ENCODE peak calls at places on chromosomes 6 and 20, in four cellular contexts. B is HCT116, G is right lobe of liver, L is Peyer's patch. T is an unnamed sample.

GRCh38 chr6:16446241-16446640 is 207.9 kb downstream of the GMPR start:
- DNase-seq in G (no peak), L (no peak), B (no peak), T (no peak)

GRCh38 chr20:58224097-58224496 is 4.4 kb downstream of the ANKRD60 start:
- DNase-seq in L (no peak), B (no peak), G (no peak), T (no peak)

GRCh38 chr6:17820055-17820454 is 113.3 kb upstream of the NUP153 start:
- DNase-seq in L (no peak), G (no peak), B (no peak), T (peak)

GRCh38 chr6:85132091-85132490 is 317.8 kb upstream of the NT5E start:
- DNase-seq in G (no peak), L (no peak), B (no peak), T (no peak)

GRCh38 chr20:51036827-51037229 is 13.9 kb upstream of the KCNG1 start:
- DNase-seq in L (no peak), B (peak), G (no peak), T (no peak)

GRCh38 chr6:155324172-155324571 is 9.9 kb upstream of the TFB1M start:
- DNase-seq in L (no peak), G (no peak), B (no peak), T (no peak)

GRCh38 chr20:14919473-14920157 is 582.2 kb upstream of the FLRT3 start:
- DNase-seq in L (no peak), B (peak), G (no peak), T (no peak)

GRCh38 chr6:105882071-105882803 is 203.9 kb upstream of the PRDM1 start:
- DNase-seq in B (no peak), G (no peak), L (no peak), T (no peak)

GRCh38 chr6:53528107-53528506 is 16.8 kb downstream of the GCLC start:
- DNase-seq in G (no peak), L (no peak), B (no peak), T (no peak)

GRCh38 chr6:168418151-168418551 is 22.8 kb upstream of the SMOC2 start:
- DNase-seq in B (no peak), L (no peak), G (no peak), T (no peak)

GRCh38 chr6:144063246-144063743 is 32.1 kb downstream of the SF3B5 start:
- DNase-seq in G (no peak), L (peak), B (no peak), T (peak)

GRCh38 chr6:2793491-2794151 is 28.4 kb downstream of the WRNIP1 start:
- DNase-seq in L (no peak), B (no peak), G (no peak), T (peak)

GRCh38 chr6:30480536-30481156 is 8.7 kb upstream of the HLA-E start:
- DNase-seq in B (no peak), G (no peak), L (no peak), T (no peak)

GRCh38 chr6:100078509-100078908 is 84.5 kb upstream of the MCHR2 start:
- DNase-seq in L (no peak), G (no peak), B (peak), T (peak)

GRCh38 chr6:3529721-3530120 is 72.9 kb upstream of the SLC22A23 start:
- DNase-seq in G (no peak), L (no peak), B (no peak), T (no peak)

GRCh38 chr20:63406617-63407245 is 45.6 kb upstream of the CHRNA4 start:
- DNase-seq in G (no peak), L (no peak), B (no peak), T (no peak)

GRCh38 chr6:140537834-140538680 is 1163.6 kb upstream of the CITED2 start:
- DNase-seq in B (no peak), G (no peak), L (no peak), T (no peak)

GRCh38 chr6:87909849-87910248 is 137.8 kb upstream of the SPACA1 start:
- DNase-seq in L (no peak), B (no peak), G (no peak), T (no peak)

GRCh38 chr6:30814137-30815084 is 69.9 kb upstream of the DDR1 start:
- DNase-seq in G (no peak), B (peak), L (no peak), T (peak)

GRCh38 chr6:38436726-38437465 is 202.8 kb downstream of the BTBD9 start:
- DNase-seq in G (no peak), L (no peak), B (peak), T (no peak)

GRCh38 chr6:74946961-74947360 is 258.9 kb downstream of the COL12A1 start:
- DNase-seq in B (peak), L (no peak), G (no peak), T (no peak)

GRCh38 chr6:3317741-3318211 is 59.0 kb downstream of the PSMG4 start:
- DNase-seq in B (no peak), G (no peak), L (no peak), T (no peak)

GRCh38 chr20:34269996-34270627 is 28.9 kb downstream of the ASIP start:
- DNase-seq in G (no peak), L (no peak), B (no peak), T (no peak)

GRCh38 chr6:1815827-1816452 is 206.2 kb downstream of the FOXC1 start:
- DNase-seq in B (no peak), G (no peak), L (no peak), T (no peak)

GRCh38 chr6:161436106-161436876 is 162.4 kb upstream of the AGPAT4 start:
- DNase-seq in L (no peak), B (no peak), G (no peak), T (no peak)

GRCh38 chr6:70411948-70412796 is 1.1 kb upstream of the FAM135A start:
- DNase-seq in L (no peak), G (no peak), B (no peak), T (no peak)

GRCh38 chr20:1820137-1821074 is 74.8 kb upstream of the SIRPA start:
- DNase-seq in B (no peak), L (no peak), G (no peak), T (no peak)

GRCh38 chr20:1817577-1818211 is 77.5 kb upstream of the SIRPA start:
- DNase-seq in B (no peak), G (peak), L (no peak), T (no peak)

GRCh38 chr20:1818895-1819294 is 76.3 kb upstream of the SIRPA start:
- DNase-seq in G (peak), B (no peak), L (no peak), T (no peak)

GRCh38 chr20:1818247-1818840 is 76.9 kb upstream of the SIRPA start:
- DNase-seq in G (no peak), B (no peak), L (no peak), T (no peak)

DNA sequence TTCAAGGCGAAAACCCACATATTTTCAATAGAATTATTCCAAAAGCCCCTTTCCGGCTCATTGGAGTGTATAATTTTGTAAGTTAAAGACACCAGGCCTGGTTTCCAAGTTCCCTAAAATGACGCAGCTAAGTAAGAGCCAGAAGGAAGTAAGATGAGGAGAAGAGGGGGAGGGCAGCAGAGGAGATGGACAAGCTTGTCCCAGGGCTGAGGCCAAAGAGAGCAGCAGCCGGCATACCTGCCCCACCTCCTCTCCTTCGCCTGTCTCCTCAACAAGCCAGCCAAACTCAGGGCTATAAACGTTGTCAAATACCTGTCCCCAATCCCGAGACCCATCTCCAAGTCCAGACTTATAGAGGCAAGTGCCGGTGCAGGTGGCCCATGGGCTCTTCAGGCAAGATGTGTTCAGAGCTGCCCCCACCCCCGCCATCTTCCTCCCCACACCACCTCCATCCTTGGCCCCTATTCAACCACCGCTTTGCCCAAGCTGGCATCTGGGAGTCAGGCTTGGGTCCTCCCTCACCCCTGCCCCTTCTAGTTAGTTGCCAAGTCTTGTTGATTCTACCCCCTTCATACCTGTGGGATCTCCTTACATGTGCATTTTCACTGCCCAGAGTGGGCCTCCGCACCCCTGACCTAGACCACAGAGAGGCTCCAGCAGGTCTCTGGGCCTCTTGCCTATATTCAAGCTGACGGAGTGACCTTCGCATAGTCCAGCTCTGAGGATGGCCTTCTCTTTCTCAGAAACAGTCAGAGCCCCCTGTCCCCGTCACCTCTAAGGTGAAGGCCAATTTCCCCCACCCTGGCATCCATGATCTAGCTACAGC is 75.7 kb upstream of the SIRPA start:
- DNase-seq in L (no peak), G (no peak), B (no peak), T (no peak)
- TF ChIP-seq POLR2A in L (no peak), G (no peak), B (no peak), T (no peak)

GRCh38 chr20:47237715-47238114 is 118.8 kb downstream of the ZMYND8 start:
- DNase-seq in G (no peak), L (no peak), B (no peak), T (no peak)

GRCh38 chr20:47233333-47234188 is 122.9 kb downstream of the ZMYND8 start:
- DNase-seq in L (no peak), B (no peak), G (no peak), T (no peak)

GRCh38 chr20:47235111-47235510 is 121.4 kb downstream of the ZMYND8 start:
- DNase-seq in G (no peak), B (no peak), L (no peak), T (no peak)

GRCh38 chr20:47236639-47236900 is 119.9 kb downstream of the ZMYND8 start:
- DNase-seq in L (no peak), G (no peak), B (no peak), T (no peak)

DNA sequence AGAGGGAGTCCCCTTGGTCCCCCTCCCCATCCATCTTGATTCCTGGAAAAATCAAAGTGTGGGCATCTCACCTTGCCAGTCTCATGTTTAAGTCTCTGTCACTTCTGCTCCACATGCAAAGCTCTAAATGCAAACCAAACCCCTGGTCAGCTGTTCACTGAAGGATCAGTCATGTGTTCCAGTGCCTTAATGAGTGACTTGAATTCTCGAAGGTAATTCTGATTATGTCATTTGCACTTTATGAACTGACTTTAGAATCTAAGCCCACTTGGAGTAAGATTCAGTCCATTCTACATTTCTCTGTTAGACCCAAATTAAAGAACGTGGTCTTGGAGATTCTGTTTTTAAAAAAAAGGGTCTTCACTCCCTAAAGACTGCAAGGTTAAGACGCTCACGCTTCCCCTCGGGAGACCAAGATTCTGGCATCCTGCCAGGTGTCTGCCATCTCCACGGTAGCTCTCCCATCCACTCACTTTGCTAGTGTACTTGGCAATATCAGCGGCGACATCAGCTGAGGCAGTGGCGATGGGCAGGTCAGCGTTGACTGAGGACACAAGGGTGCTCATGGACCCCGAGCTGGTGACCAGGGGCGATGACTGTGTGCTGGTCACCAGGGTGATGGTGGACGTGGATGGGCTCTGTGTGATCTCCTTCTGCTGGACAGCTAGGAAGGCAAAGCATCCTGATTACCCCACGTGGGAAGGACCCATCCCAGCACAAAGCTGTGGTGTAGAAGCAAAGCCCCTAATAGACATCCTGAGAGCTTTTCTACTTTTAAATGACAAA is 120.5 kb downstream of the ZMYND8 start:
- DNase-seq in L (no peak), B (no peak), G (no peak), T (no peak)
- TF ChIP-seq POLR2A in L (no peak), B (no peak), G (no peak), T (no peak)

GRCh38 chr20:36462440-36463211 is 78.7 kb upstream of the MYL9 start:
- DNase-seq in G (no peak), B (no peak), L (peak), T (no peak)
- TF ChIP-seq POLR2A in G (peak), B (no peak), L (no peak), T (no peak)

DNA sequence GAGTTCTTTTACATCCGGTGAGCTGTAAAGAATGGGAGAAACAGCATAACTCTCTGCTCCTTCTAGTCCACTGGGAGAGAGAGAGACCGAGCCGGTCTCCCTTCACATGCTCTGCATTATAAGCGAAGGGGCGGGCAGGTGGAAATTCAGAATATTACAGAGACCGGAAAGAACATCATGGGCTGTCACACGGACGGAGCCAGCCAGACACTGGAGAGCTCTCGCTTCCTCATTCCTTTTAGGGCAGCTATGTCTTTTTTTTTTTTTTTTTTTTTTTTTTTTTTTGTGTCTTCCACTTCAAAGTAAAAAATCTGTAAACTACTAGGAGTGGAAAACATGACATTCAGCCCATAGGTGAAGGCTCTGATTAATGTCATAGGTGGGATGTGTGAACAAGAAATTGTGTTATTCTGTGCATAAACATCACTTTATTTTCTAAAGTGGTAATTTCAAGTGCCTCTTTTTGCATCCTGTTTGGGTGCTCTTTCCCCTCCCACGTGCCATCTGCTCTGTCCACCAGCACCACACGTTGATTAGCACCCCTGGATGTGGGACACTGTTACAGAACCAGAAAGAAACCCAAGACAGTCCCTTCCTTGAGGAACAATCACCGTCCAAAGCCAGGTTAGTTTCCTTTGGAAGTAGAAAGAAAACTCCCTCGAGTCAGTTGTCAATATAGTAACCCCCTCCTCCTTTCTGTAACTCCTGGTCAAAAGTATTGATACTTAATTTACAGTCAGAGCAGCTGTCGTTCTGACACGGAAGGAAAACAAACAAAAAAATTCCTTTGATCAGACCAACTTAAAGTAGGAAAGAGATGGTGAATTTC is at the start of gene TAGAP:
- DNase-seq in B (no peak), G (peak), L (peak), T (peak)
- TF ChIP-seq POLR2A in B (no peak), G (peak), L (peak), T (peak)

GRCh38 chr6:52260634-52261033 is 16.3 kb upstream of the IL17F start:
- DNase-seq in G (no peak), B (no peak), L (no peak), T (no peak)
- TF ChIP-seq POLR2A in G (no peak), B (no peak), L (no peak), T (no peak)

DNA sequence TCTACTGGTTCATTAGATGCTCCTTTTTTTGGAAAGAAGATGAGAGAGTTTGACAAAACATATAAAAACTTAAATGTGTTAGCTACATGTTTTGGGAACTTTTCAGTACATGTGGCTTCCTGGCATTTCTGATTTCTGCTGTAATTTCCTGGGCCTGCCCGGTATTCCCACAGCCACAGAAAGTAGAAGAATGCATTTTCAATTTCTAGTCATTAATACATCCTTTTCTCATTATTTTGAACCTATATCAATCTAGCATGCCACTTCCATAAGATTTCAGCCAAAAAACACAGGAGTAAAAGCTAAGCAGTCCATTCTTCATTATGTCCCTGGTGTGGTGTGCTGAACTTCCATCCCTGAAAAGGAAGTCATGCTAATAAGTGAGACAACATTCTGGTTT is 198.3 kb downstream of the WDR27 start:
- DNase-seq in G (no peak), L (no peak), B (no peak), T (no peak)
- TF ChIP-seq POLR2A in G (no peak), L (no peak), B (no peak), T (no peak)

DNA sequence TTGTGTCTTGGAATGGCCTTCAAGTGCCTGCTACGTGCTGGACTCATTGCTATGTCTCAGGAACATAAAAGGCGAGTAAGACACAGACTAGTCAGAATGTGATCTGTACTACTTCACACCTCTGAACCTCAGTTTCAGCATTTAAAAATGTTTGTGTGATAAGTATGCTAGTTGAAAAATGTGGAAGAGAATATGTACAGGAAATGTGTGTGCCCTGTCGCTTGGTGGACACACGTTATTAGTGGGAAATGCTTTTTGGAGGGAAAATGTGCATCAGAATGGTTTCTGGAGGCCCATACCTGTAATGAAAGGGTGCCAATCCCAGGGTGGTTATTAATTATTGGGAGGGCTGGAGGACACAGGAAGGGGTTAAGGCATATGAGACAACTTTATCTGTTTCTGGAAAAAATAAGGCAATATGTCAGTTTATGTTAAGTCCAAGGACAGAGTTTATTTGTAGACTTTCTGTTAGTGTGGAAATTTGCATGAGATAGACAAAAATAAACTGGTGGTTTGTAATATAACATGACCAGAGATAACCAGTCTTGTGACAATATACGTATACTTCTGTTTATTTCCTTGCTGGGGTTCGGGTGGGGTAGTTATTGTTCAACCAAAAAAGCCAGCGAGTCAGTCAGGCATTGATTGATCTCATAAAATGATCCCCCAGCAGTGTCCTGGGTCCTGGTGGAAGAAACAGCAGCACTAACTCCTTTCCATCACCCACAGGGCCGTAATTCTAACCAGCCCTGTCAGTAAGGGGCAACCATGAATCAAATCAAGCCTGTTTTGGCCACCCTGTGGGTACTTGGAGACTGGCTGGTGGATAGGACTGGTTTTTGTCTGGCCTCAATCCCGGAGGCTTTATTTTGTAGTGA is 117.9 kb downstream of the JARID2 start:
- DNase-seq in G (no peak), B (no peak), L (no peak), T (no peak)
- TF ChIP-seq POLR2A in G (no peak), B (no peak), L (no peak), T (peak)

GRCh38 chr6:41877051-41877680 is 18.0 kb downstream of the USP49 start:
- DNase-seq in B (no peak), L (no peak), G (no peak), T (no peak)

GRCh38 chr6:41871677-41872076 is 23.5 kb downstream of the USP49 start:
- DNase-seq in B (no peak), L (no peak), G (no peak), T (no peak)

GRCh38 chr6:41878246-41878645 is 16.9 kb downstream of the USP49 start:
- DNase-seq in L (no peak), B (no peak), G (no peak), T (no peak)

GRCh38 chr6:41872102-41872602 is 23.0 kb downstream of the USP49 start:
- DNase-seq in B (no peak), L (no peak), G (peak), T (no peak)

GRCh38 chr6:41874741-41875140 is 20.4 kb downstream of the USP49 start:
- DNase-seq in G (no peak), B (no peak), L (no peak), T (no peak)
- TF ChIP-seq POLR2A in G (no peak), B (no peak), L (no peak), T (no peak)

GRCh38 chr6:159777240-159777904 is 12.0 kb downstream of the TCP1 start:
- DNase-seq in G (no peak), L (no peak), B (no peak), T (no peak)
- TF ChIP-seq POLR2A in G (no peak), L (no peak), B (no peak), T (no peak)

T was measured in erythroblast.